ENCODE peak calls at places on chromosomes 3 and 15, in six cellular contexts. U, W, Q, E, Z and C are unnamed samples. For H3K4me1, the result is how much of the 10 kb centered on the place peaks cover.

GRCh38 chr15:28125673-28126651 is 26.8 kb upstream of the OCA2 start:
- DNase-seq in U (no peak), E (no peak), Q (peak), Z (peak), W (no peak), C (peak)

GRCh38 chr3:159263750-159264561 is 462.1 kb downstream of the MFSD1 start:
- DNase-seq in Z (peak), Q (no peak), W (no peak), E (no peak), U (no peak), C (no peak)

GRCh38 chr15:91142097-91142744 is 42.2 kb downstream of the SV2B start:
- DNase-seq in Z (peak), W (no peak), E (no peak), U (no peak), Q (no peak), C (no peak)

GRCh38 chr3:149713730-149714654 is 38.3 kb downstream of the COMMD2 start:
- DNase-seq in W (no peak), Z (no peak), E (no peak), Q (no peak), U (no peak), C (no peak)

GRCh38 chr15:66943456-66944095 is 121.8 kb upstream of the SMAD3 start:
- DNase-seq in W (no peak), U (no peak), E (no peak), Z (peak), Q (peak), C (no peak)

GRCh38 chr3:151903501-151903991 is 30.1 kb downstream of the SUCNR1 start:
- DNase-seq in Z (no peak), U (no peak), Q (no peak), E (no peak), W (no peak), C (no peak)

GRCh38 chr15:72099155-72099554 is 18.8 kb downstream of the MYO9A start:
- DNase-seq in Z (no peak), Q (no peak), W (no peak), U (no peak), E (no peak), C (no peak)

GRCh38 chr15:81008312-81008711 is 7.6 kb downstream of the TLNRD1 start:
- DNase-seq in Q (no peak), E (peak), U (no peak), W (no peak), Z (no peak), C (no peak)

GRCh38 chr3:112773864-112774263 is 72.8 kb downstream of the CD200R1L start:
- DNase-seq in Q (no peak), U (no peak), E (peak), W (no peak), Z (no peak), C (peak)
- H3K4me1 ChIP-seq in Q (under half), U (under half), E (half or more), W (under half), Z (under half), C (under half)

GRCh38 chr3:11613319-11613718 is 30.4 kb downstream of the VGLL4 start:
- DNase-seq in U (no peak), E (no peak), Q (no peak), W (no peak), Z (no peak), C (no peak)

GRCh38 chr3:11610700-11611099 is 33.0 kb downstream of the VGLL4 start:
- DNase-seq in Q (no peak), U (no peak), E (no peak), W (no peak), Z (no peak), C (no peak)

GRCh38 chr3:11613851-11614491 is 29.7 kb downstream of the VGLL4 start:
- DNase-seq in E (no peak), W (no peak), U (no peak), Z (no peak), Q (no peak), C (no peak)

GRCh38 chr3:11611271-11611893 is 32.3 kb downstream of the VGLL4 start:
- DNase-seq in E (no peak), U (no peak), W (no peak), Q (no peak), Z (no peak), C (no peak)

GRCh38 chr3:11612515-11613184 is 31.1 kb downstream of the VGLL4 start:
- DNase-seq in W (no peak), Q (no peak), E (no peak), Z (no peak), U (no peak), C (no peak)
- H3K4me1 ChIP-seq in W (half or more), Q (under half), E (under half), Z (half or more), U (half or more), C (half or more)

DNA sequence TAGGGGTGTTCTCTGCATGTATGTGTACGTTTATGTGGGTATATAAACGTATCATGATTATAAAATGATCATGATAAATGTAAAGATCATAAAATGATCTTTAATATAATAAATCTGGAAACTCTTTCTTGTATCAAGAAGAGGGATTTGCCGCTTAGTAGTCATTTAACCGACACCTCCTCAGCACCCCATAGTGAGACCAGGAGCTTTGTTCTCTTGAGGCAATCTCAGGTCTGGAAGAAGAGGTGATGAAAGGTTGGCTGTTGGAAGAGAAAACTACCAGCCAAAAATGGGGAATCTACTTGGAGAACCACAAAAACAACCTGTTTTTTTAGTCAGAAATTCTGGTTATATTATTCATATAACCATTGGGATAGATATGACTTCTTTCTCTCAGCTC is 38.7 kb downstream of the TGFBR2 start:
- DNase-seq in Z (no peak), U (no peak), E (no peak), Q (no peak), W (no peak), C (no peak)
- H3K4me1 ChIP-seq in Z (under half), U (half or more), E (under half), Q (under half), W (half or more), C (under half)

GRCh38 chr3:154889227-154889634 is 190.9 kb upstream of the MME start:
- DNase-seq in Z (no peak), Q (no peak), U (no peak), W (no peak), E (no peak), C (no peak)
- H3K4me1 ChIP-seq in Z (under half), Q (under half), U (under half), W (under half), E (under half), C (under half)